ENCODE peak calls at places on chromosomes 4 and X, in five cellular contexts. One of them, this sample, is unnamed.

GRCh38 chrX:118022803-118023202 is 93.8 kb downstream of the KLHL13 start:
- DNase-seq in iris pigment epithelial cell: no peak
- DNase-seq in activated effector memory CD4-positive, alpha-beta T cell treated with Interleukin-2 at 50 U/mL for 16 hours: no peak
- DNase-seq in GM03348: no peak
- DNase-seq in AG10803: no peak
- DNase-seq in this sample: no peak

GRCh38 chr4:20299515-20299914 is 47.8 kb downstream of the SLIT2 start:
- DNase-seq in iris pigment epithelial cell: peak; percentile 58
- DNase-seq in GM03348: no peak
- DNase-seq in AG10803: peak; percentile 41
- DNase-seq in activated effector memory CD4-positive, alpha-beta T cell treated with Interleukin-2 at 50 U/mL for 16 hours: no peak
- DNase-seq in this sample: no peak

GRCh38 chr4:109801895-109802319 is at the start of gene CFI:
- DNase-seq in iris pigment epithelial cell: peak; percentile 89
- DNase-seq in GM03348: peak; percentile 59
- DNase-seq in activated effector memory CD4-positive, alpha-beta T cell treated with Interleukin-2 at 50 U/mL for 16 hours: no peak
- DNase-seq in AG10803: peak; percentile 67
- DNase-seq in this sample: no peak

GRCh38 chrX:18701621-18702361 is 5.7 kb upstream of the PPEF1 start:
- DNase-seq in activated effector memory CD4-positive, alpha-beta T cell treated with Interleukin-2 at 50 U/mL for 16 hours: no peak
- DNase-seq in AG10803: no peak
- DNase-seq in GM03348: no peak
- DNase-seq in iris pigment epithelial cell: peak; percentile 12
- DNase-seq in this sample: no peak

GRCh38 chrX:133444952-133445831 is 29.9 kb upstream of the GPC4 start:
- DNase-seq in iris pigment epithelial cell: no peak
- DNase-seq in AG10803: no peak
- DNase-seq in activated effector memory CD4-positive, alpha-beta T cell treated with Interleukin-2 at 50 U/mL for 16 hours: no peak
- DNase-seq in GM03348: no peak
- DNase-seq in this sample: no peak

GRCh38 chr4:99612281-99612680 is 37.7 kb downstream of the MTTP start:
- DNase-seq in GM03348: no peak
- DNase-seq in iris pigment epithelial cell: no peak
- DNase-seq in activated effector memory CD4-positive, alpha-beta T cell treated with Interleukin-2 at 50 U/mL for 16 hours: no peak
- DNase-seq in AG10803: no peak
- DNase-seq in this sample: no peak

GRCh38 chr4:113407409-113407808 is 354.1 kb downstream of the CAMK2D start:
- DNase-seq in iris pigment epithelial cell: no peak
- DNase-seq in GM03348: no peak
- DNase-seq in AG10803: no peak
- DNase-seq in activated effector memory CD4-positive, alpha-beta T cell treated with Interleukin-2 at 50 U/mL for 16 hours: no peak
- DNase-seq in this sample: no peak

GRCh38 chr4:121376541-121376940 is 4.3 kb downstream of the QRFPR start:
- DNase-seq in iris pigment epithelial cell: no peak
- DNase-seq in AG10803: no peak
- DNase-seq in GM03348: no peak
- DNase-seq in activated effector memory CD4-positive, alpha-beta T cell treated with Interleukin-2 at 50 U/mL for 16 hours: no peak
- DNase-seq in this sample: no peak

GRCh38 chrX:30816079-30816478 is 73.0 kb downstream of the TAB3 start:
- DNase-seq in GM03348: no peak
- DNase-seq in activated effector memory CD4-positive, alpha-beta T cell treated with Interleukin-2 at 50 U/mL for 16 hours: no peak
- DNase-seq in iris pigment epithelial cell: no peak
- DNase-seq in AG10803: no peak
- DNase-seq in this sample: no peak

GRCh38 chr4:39085891-39086290 is 23.9 kb downstream of the KLHL5 start:
- DNase-seq in GM03348: peak; percentile 18
- DNase-seq in iris pigment epithelial cell: peak; percentile 80
- DNase-seq in activated effector memory CD4-positive, alpha-beta T cell treated with Interleukin-2 at 50 U/mL for 16 hours: no peak
- DNase-seq in AG10803: peak; percentile 83
- DNase-seq in this sample: no peak

GRCh38 chr4:81724925-81725329 is 253.2 kb upstream of the RASGEF1B start:
- DNase-seq in activated effector memory CD4-positive, alpha-beta T cell treated with Interleukin-2 at 50 U/mL for 16 hours: peak; percentile 12
- DNase-seq in GM03348: no peak
- DNase-seq in AG10803: no peak
- DNase-seq in iris pigment epithelial cell: no peak
- DNase-seq in this sample: peak; percentile 50

GRCh38 chrX:51459125-51459524 is 37.3 kb downstream of the NUDT11 start:
- DNase-seq in AG10803: peak; percentile 24
- DNase-seq in GM03348: peak; percentile 1
- DNase-seq in activated effector memory CD4-positive, alpha-beta T cell treated with Interleukin-2 at 50 U/mL for 16 hours: no peak
- DNase-seq in iris pigment epithelial cell: peak; percentile 34
- DNase-seq in this sample: no peak

GRCh38 chrX:115968436-115969252 is 201.9 kb upstream of the AGTR2 start:
- DNase-seq in iris pigment epithelial cell: peak; percentile 31
- DNase-seq in GM03348: no peak
- DNase-seq in activated effector memory CD4-positive, alpha-beta T cell treated with Interleukin-2 at 50 U/mL for 16 hours: no peak
- DNase-seq in AG10803: no peak
- DNase-seq in this sample: no peak

GRCh38 chr4:140242357-140243284 is 88.6 kb upstream of the MAML3 start:
- DNase-seq in iris pigment epithelial cell: no peak
- DNase-seq in GM03348: no peak
- DNase-seq in AG10803: no peak
- DNase-seq in activated effector memory CD4-positive, alpha-beta T cell treated with Interleukin-2 at 50 U/mL for 16 hours: no peak
- DNase-seq in this sample: no peak

GRCh38 chr4:77110707-77111106 is 34.9 kb upstream of the CCNI start:
- DNase-seq in AG10803: peak; percentile 35
- DNase-seq in iris pigment epithelial cell: no peak
- DNase-seq in activated effector memory CD4-positive, alpha-beta T cell treated with Interleukin-2 at 50 U/mL for 16 hours: no peak
- DNase-seq in GM03348: no peak
- DNase-seq in this sample: no peak

GRCh38 chr4:131427000-131427399 is 1722.1 kb upstream of the PCDH10 start:
- DNase-seq in iris pigment epithelial cell: peak; percentile 2
- DNase-seq in GM03348: no peak
- DNase-seq in activated effector memory CD4-positive, alpha-beta T cell treated with Interleukin-2 at 50 U/mL for 16 hours: no peak
- DNase-seq in AG10803: no peak
- DNase-seq in this sample: no peak

GRCh38 chr4:163343604-163344146 is at the start of gene NPY5R:
- DNase-seq in AG10803: no peak
- DNase-seq in activated effector memory CD4-positive, alpha-beta T cell treated with Interleukin-2 at 50 U/mL for 16 hours: no peak
- DNase-seq in GM03348: peak; percentile 12
- DNase-seq in iris pigment epithelial cell: no peak
- DNase-seq in this sample: no peak

GRCh38 chr4:33477715-33478114 is 2757.5 kb downstream of the PCDH7 start:
- DNase-seq in AG10803: no peak
- DNase-seq in GM03348: no peak
- DNase-seq in activated effector memory CD4-positive, alpha-beta T cell treated with Interleukin-2 at 50 U/mL for 16 hours: no peak
- DNase-seq in iris pigment epithelial cell: no peak
- DNase-seq in this sample: no peak

GRCh38 chr4:182918791-182919302 is 1.7 kb upstream of the DCTD start:
- DNase-seq in AG10803: no peak
- DNase-seq in GM03348: no peak
- DNase-seq in iris pigment epithelial cell: peak; percentile 68
- DNase-seq in activated effector memory CD4-positive, alpha-beta T cell treated with Interleukin-2 at 50 U/mL for 16 hours: no peak
- DNase-seq in this sample: peak; percentile 35

GRCh38 chrX:104156630-104157529 is at the start of gene SLC25A53:
- DNase-seq in AG10803: peak; percentile 74
- DNase-seq in activated effector memory CD4-positive, alpha-beta T cell treated with Interleukin-2 at 50 U/mL for 16 hours: peak; percentile 69
- DNase-seq in iris pigment epithelial cell: peak; percentile 79
- DNase-seq in GM03348: peak; percentile 71
- DNase-seq in this sample: peak; percentile 55

GRCh38 chr4:172809319-172809718 is 359.3 kb upstream of the GALNT7 start:
- DNase-seq in GM03348: no peak
- DNase-seq in iris pigment epithelial cell: no peak
- DNase-seq in AG10803: no peak
- DNase-seq in activated effector memory CD4-positive, alpha-beta T cell treated with Interleukin-2 at 50 U/mL for 16 hours: no peak
- DNase-seq in this sample: no peak

GRCh38 chr4:110195561-110196205 is 2.7 kb downstream of the ELOVL6 start:
- DNase-seq in iris pigment epithelial cell: peak; percentile 30
- DNase-seq in activated effector memory CD4-positive, alpha-beta T cell treated with Interleukin-2 at 50 U/mL for 16 hours: no peak
- DNase-seq in AG10803: no peak
- DNase-seq in GM03348: no peak
- DNase-seq in this sample: no peak

GRCh38 chrX:102835504-102836146 is 101.4 kb upstream of the RAB40AL start:
- DNase-seq in iris pigment epithelial cell: peak; percentile 42
- DNase-seq in activated effector memory CD4-positive, alpha-beta T cell treated with Interleukin-2 at 50 U/mL for 16 hours: no peak
- DNase-seq in GM03348: peak; percentile 4
- DNase-seq in AG10803: peak; percentile 28
- DNase-seq in this sample: no peak

GRCh38 chr4:70945452-70946055 is 43.4 kb downstream of the MOB1B start:
- DNase-seq in activated effector memory CD4-positive, alpha-beta T cell treated with Interleukin-2 at 50 U/mL for 16 hours: no peak
- DNase-seq in AG10803: peak; percentile 11
- DNase-seq in iris pigment epithelial cell: peak; percentile 57
- DNase-seq in GM03348: peak; percentile 19
- DNase-seq in this sample: no peak

GRCh38 chr4:1290165-1290977 is 680 bp downstream of the MAEA start:
- DNase-seq in iris pigment epithelial cell: peak; percentile 28
- DNase-seq in AG10803: peak; percentile 11
- DNase-seq in GM03348: peak; percentile 31
- DNase-seq in activated effector memory CD4-positive, alpha-beta T cell treated with Interleukin-2 at 50 U/mL for 16 hours: no peak
- DNase-seq in this sample: no peak